ENCODE peak calls at places on chromosome 4, in seven cellular contexts. L is H1, C is mesenchymal stem cell, G is neuronal stem cell, O is IMR-90, J is mesendoderm, R is H9. E is an unnamed sample.

GRCh38 chr4:138439143-138439581 is 197.0 kb upstream of the SLC7A11 start:
- DNase-seq in G (no peak), L (no peak), O (peak; percentile 4), R (no peak), C (no peak), J (no peak), E (no peak)

GRCh38 chr4:24850669-24851068 is 55.3 kb downstream of the SOD3 start:
- DNase-seq in J (peak; percentile 16), C (peak; percentile 82), R (no peak), G (no peak), O (peak; percentile 94), L (no peak), E (no peak)

GRCh38 chr4:177759714-177760113 is 317.5 kb upstream of the AGA start:
- DNase-seq in C (no peak), G (no peak), J (no peak), R (no peak), O (no peak), L (no peak), E (peak; percentile 20)

GRCh38 chr4:158624889-158625478 is 46.7 kb downstream of the C4orf46 start:
- DNase-seq in R (peak; percentile 26), C (peak; percentile 57), G (peak; percentile 29), L (no peak), J (peak; percentile 71), O (peak; percentile 73), E (peak; percentile 25)

GRCh38 chr4:84994280-84994679 is 27.8 kb upstream of the WDFY3 start:
- DNase-seq in L (no peak), J (peak; percentile 88), R (peak; percentile 37), O (no peak), G (no peak), C (peak; percentile 6), E (peak; percentile 55)

GRCh38 chr4:32775049-32775448 is 2054.9 kb downstream of the PCDH7 start:
- DNase-seq in O (no peak), C (peak; percentile 6), R (peak; percentile 46), J (peak; percentile 80), G (peak; percentile 18), L (no peak), E (no peak)

GRCh38 chr4:111959202-111959601 is 186.1 kb upstream of the FAM241A start:
- DNase-seq in J (no peak), G (no peak), R (no peak), C (peak; percentile 98), O (peak; percentile 10), L (no peak), E (peak; percentile 47)

GRCh38 chr4:178471385-178471784 is 1029.1 kb upstream of the AGA start:
- DNase-seq in L (no peak), R (no peak), J (peak; percentile 25), G (no peak), C (no peak), O (no peak), E (no peak)

GRCh38 chr4:162891788-162892707 is 274.6 kb downstream of the NAF1 start:
- DNase-seq in O (no peak), R (no peak), C (peak; percentile 4), L (no peak), J (peak; percentile 70), G (no peak), E (peak; percentile 2)

GRCh38 chr4:169723207-169723606 is 34.5 kb downstream of the HPF1 start:
- DNase-seq in L (no peak), O (no peak), R (no peak), C (peak; percentile 4), J (peak; percentile 38), G (no peak), E (no peak)

GRCh38 chr4:153479118-153479517 is 13.0 kb downstream of the TMEM131L start:
- DNase-seq in C (no peak), G (no peak), L (no peak), O (no peak), J (no peak), R (no peak), E (no peak)
- H3K9ac ChIP-seq in C (no peak overlapping the region), G (no peak overlapping the region), L (no peak overlapping the region), O (no peak overlapping the region), J (no peak overlapping the region), R (no peak overlapping the region), E (no peak overlapping the region)

DNA sequence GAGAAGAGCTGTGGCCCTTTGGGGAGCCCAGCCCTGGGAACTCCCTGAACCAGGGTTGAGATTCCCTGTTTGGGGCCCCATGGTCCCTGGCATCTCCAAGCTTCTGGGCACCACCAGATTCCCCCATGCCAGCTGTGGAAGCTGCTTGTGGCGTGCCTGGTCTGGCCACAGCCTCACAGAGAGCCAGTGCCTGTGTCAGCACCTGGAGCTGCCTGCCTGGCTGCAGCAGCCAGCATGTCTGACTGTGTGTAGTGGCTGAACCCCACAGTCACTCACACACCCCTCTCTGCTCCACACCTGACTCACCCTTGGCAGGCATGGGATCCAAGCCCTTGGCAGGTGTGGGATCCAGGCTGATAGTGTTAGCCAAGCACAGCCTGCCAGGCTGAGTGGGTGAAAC is 97.2 kb upstream of the GALNTL6 start:
- DNase-seq in O (no peak), C (no peak), J (no peak), R (no peak), G (no peak), L (no peak), E (no peak)
- H3K23ac ChIP-seq in O (no peak overlapping the region), C (no peak overlapping the region), J (no peak overlapping the region), R (no peak overlapping the region), G (peak overlapping the region; percentile 52), L (no peak overlapping the region), E (no peak overlapping the region)

GRCh38 chr4:36310793-36311192 is 29.4 kb downstream of the DTHD1 start:
- DNase-seq in G (no peak), O (no peak), L (no peak), J (no peak), R (no peak), C (no peak), E (no peak)
- H3K9ac ChIP-seq in G (no peak overlapping the region), O (no peak overlapping the region), L (no peak overlapping the region), J (no peak overlapping the region), R (peak overlapping the region; percentile 14), C (no peak overlapping the region), E (no peak overlapping the region)

DNA sequence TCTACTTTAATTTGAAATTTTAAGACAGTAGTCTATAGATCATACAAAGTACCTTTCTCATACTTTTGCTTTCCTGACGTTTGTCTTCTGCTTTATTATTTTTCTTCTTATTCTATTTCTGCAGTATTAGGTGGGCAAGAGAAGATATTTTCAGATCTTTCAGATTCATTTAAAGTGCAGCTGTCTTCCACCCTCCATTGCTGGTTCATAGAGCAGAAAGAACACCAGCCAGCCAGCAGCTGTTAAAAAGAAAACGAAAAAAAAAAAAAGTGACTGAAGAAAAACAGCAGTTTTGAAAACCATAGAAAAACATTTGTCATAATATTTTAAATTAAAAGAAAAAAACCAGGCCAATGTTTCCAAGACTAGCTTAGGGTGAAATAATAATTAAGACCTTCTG is 42.9 kb downstream of the SMAD1 start:
- DNase-seq in C (no peak), G (no peak), L (no peak), R (no peak), O (no peak), J (no peak), E (no peak)
- H3K23ac ChIP-seq in C (no peak overlapping the region), G (no peak overlapping the region), L (no peak overlapping the region), R (no peak overlapping the region), O (no peak overlapping the region), J (no peak overlapping the region), E (no peak overlapping the region)

GRCh38 chr4:118968006-118968405 is 79.4 kb downstream of the SYNPO2 start:
- DNase-seq in C (peak; percentile 95), L (no peak), O (peak; percentile 87), G (no peak), R (peak; percentile 71), J (peak; percentile 89), E (peak; percentile 11)
- H3K9ac ChIP-seq in C (peak overlapping the region; percentile 72), L (no peak overlapping the region), O (peak overlapping the region; percentile 63), G (no peak overlapping the region), R (no peak overlapping the region), J (no peak overlapping the region), E (no peak overlapping the region)

GRCh38 chr4:108821056-108821925 is 58.4 kb upstream of the ETNPPL start:
- DNase-seq in R (no peak), O (no peak), C (no peak), L (no peak), J (no peak), G (no peak), E (no peak)
- H3K23ac ChIP-seq in R (no peak overlapping the region), O (no peak overlapping the region), C (no peak overlapping the region), L (no peak overlapping the region), J (no peak overlapping the region), G (no peak overlapping the region), E (no peak overlapping the region)

GRCh38 chr4:2071912-2072867 is 13.1 kb downstream of the NAT8L start:
- DNase-seq in J (peak; percentile 51), C (no peak), R (no peak), L (peak; percentile 45), G (no peak), O (no peak), E (no peak)
- H3K9ac ChIP-seq in J (no peak overlapping the region), C (no peak overlapping the region), R (no peak overlapping the region), L (no peak overlapping the region), G (peak overlapping the region; percentile 60), O (no peak overlapping the region), E (no peak overlapping the region)

E was measured in trophoblast cell.